ENCODE peak calls at places on chromosomes 6 and 20, in ten cellular contexts. E, I, M, T, Y, K, U, R, G and X are unnamed samples.

GRCh38 chr20:992801-993535 is 9.1 kb downstream of the RSPO4 start:
- DNase-seq in K (no peak), R (no peak), T (no peak), E (no peak), M (no peak), Y (no peak), G (no peak), U (no peak), I (no peak), X (no peak)

GRCh38 chr6:143745160-143746133 is 67.7 kb downstream of the PHACTR2 start:
- DNase-seq in T (no peak), K (peak; percentile 9), E (peak; percentile 70), I (peak; percentile 57), R (peak; percentile 17), Y (no peak), G (peak; percentile 64), U (no peak), M (peak; percentile 84), X (no peak)

GRCh38 chr6:51885957-51886356 is 201.5 kb downstream of the PKHD1 start:
- DNase-seq in Y (no peak), U (no peak), R (no peak), K (no peak), E (no peak), T (no peak), I (no peak), G (no peak), M (no peak), X (no peak)

GRCh38 chr6:105983763-105984162 is 102.4 kb upstream of the PRDM1 start:
- DNase-seq in K (no peak), T (no peak), R (no peak), G (no peak), I (no peak), Y (no peak), M (no peak), E (no peak), U (no peak), X (no peak)

GRCh38 chr20:37544386-37544785 is 16.7 kb upstream of the BLCAP start:
- DNase-seq in M (no peak), I (no peak), Y (no peak), K (no peak), E (no peak), G (no peak), U (no peak), T (no peak), R (no peak), X (no peak)

GRCh38 chr6:159555082-159555481 is 138.0 kb downstream of the SOD2 start:
- DNase-seq in E (no peak), I (no peak), M (no peak), K (no peak), R (no peak), U (no peak), Y (no peak), T (no peak), G (no peak), X (no peak)

GRCh38 chr20:49811825-49812462 is 684 bp upstream of the SLC9A8 start:
- DNase-seq in U (peak; percentile 21), M (peak; percentile 15), T (no peak), K (peak; percentile 26), I (no peak), E (no peak), Y (no peak), G (no peak), R (no peak), X (no peak)

GRCh38 chr6:141657812-141658211 is 474.9 kb upstream of the GJE1 start:
- DNase-seq in R (no peak), Y (no peak), U (no peak), I (no peak), K (no peak), T (no peak), G (no peak), E (no peak), M (no peak), X (no peak)

GRCh38 chr20:8190043-8190880 is 58.2 kb downstream of the PLCB1 start:
- DNase-seq in U (no peak), Y (no peak), R (no peak), K (no peak), M (no peak), T (no peak), G (no peak), E (no peak), I (no peak), X (no peak)

GRCh38 chr6:41071501-41071922 is 644 bp downstream of the OARD1 start:
- DNase-seq in M (no peak), T (no peak), I (no peak), G (no peak), Y (no peak), U (no peak), R (peak; percentile 63), K (no peak), E (no peak), X (no peak)
- TF ChIP-seq CTCF in M (no peak), T (no peak), I (peak; percentile 21), G (peak; percentile 27), Y (peak; percentile 19), U (no peak), R (no peak), K (no peak), E (no peak), X (no peak)

GRCh38 chr20:43409041-43409913 is 48.4 kb upstream of the SRSF6 start:
- DNase-seq in I (peak; percentile 32), T (no peak), Y (peak; percentile 24), G (peak; percentile 59), M (peak; percentile 20), E (no peak), K (peak; percentile 53), R (no peak), U (peak; percentile 19), X (no peak)
- TF ChIP-seq CTCF in I (peak; percentile 78), T (peak; percentile 29), Y (peak; percentile 74), G (peak; percentile 92), M (peak; percentile 62), E (peak; percentile 55), K (peak; percentile 65), R (peak; percentile 42), U (peak; percentile 69), X (peak; percentile 72)

DNA sequence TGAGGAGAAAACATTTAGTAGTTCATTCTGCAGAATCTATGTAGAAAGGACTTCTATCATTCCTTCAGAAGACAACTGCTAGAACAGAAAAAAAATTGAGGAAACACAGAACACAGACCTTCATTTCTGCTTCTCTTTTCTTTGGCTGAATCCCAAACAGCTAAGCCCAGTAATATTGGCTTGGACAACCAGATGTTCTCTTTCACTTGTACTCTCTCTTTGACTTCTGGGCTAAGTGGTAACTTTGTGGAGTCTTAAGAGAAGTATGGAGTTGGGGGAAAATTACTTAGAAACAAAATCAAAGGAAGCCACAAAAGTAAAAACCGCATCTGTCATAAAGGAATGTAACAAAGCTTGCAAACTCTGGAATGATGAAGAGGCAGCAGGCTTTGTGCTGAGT is 587.5 kb downstream of the CBLN4 start:
- DNase-seq in K (no peak), E (no peak), Y (no peak), R (no peak), G (no peak), I (no peak), U (no peak), T (no peak), M (no peak), X (no peak)
- TF ChIP-seq CTCF in K (no peak), E (no peak), Y (no peak), R (no peak), G (no peak), I (no peak), U (no peak), T (no peak), M (no peak), X (no peak)

DNA sequence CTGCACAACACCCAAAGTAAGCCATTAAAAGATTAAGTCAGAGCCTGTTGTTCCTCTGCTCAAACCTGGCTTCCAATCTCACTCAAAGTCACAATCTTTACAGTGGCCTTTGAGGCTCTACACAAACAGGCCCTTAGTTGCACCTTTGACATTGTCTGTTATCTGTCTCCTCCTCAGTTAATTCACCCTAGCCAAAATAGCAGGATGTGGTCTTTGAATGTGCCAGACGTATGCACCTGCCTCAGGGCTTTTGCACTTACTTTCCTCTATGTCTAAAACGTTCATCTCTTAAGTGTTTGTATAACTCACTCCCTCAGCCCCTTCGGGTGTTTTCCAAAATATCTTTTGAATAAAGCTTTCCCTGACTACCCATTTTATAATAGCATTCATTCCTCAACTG is 107.7 kb downstream of the EYA4 start:
- DNase-seq in E (no peak), R (no peak), I (no peak), T (no peak), K (no peak), U (no peak), Y (no peak), M (no peak), G (no peak), X (no peak)
- TF ChIP-seq CTCF in E (no peak), R (no peak), I (no peak), T (no peak), K (no peak), U (no peak), Y (no peak), M (no peak), G (no peak), X (no peak)

GRCh38 chr20:52047811-52048302 is 143.7 kb downstream of the ZFP64 start:
- DNase-seq in Y (peak; percentile 33), R (no peak), T (no peak), E (no peak), G (no peak), K (no peak), U (no peak), I (no peak), M (peak; percentile 87), X (peak; percentile 26)
- TF ChIP-seq CTCF in Y (no peak), R (no peak), T (no peak), E (no peak), G (no peak), K (no peak), U (no peak), I (no peak), M (no peak), X (no peak)

GRCh38 chr6:15770347-15771143 is 107.7 kb upstream of the DTNBP1 start:
- DNase-seq in R (no peak), Y (peak; percentile 48), G (peak; percentile 37), U (no peak), M (no peak), K (no peak), I (no peak), E (no peak), T (no peak), X (peak; percentile 61)
- TF ChIP-seq CTCF in R (no peak), Y (peak; percentile 21), G (peak; percentile 22), U (no peak), M (no peak), K (no peak), I (peak; percentile 8), E (peak; percentile 9), T (no peak), X (no peak)

GRCh38 chr6:168815229-168815628 is 374.2 kb downstream of the SMOC2 start:
- DNase-seq in T (no peak), G (no peak), U (no peak), Y (no peak), M (no peak), R (no peak), I (no peak), E (no peak), K (peak; percentile 25), X (no peak)
- TF ChIP-seq CTCF in T (no peak), G (no peak), U (peak; percentile 14), Y (no peak), M (peak; percentile 2), R (no peak), I (peak; percentile 25), E (peak; percentile 26), K (peak; percentile 29), X (no peak)

GRCh38 chr20:43404880-43405279 is 52.8 kb upstream of the SRSF6 start:
- DNase-seq in G (no peak), I (no peak), K (peak; percentile 56), R (peak; percentile 25), T (no peak), E (no peak), Y (peak; percentile 25), M (no peak), U (no peak), X (peak; percentile 47)
- TF ChIP-seq CTCF in G (peak; percentile 47), I (peak; percentile 55), K (peak; percentile 19), R (no peak), T (no peak), E (peak; percentile 31), Y (peak; percentile 46), M (peak; percentile 12), U (peak; percentile 40), X (peak; percentile 36)